ENCODE peak calls at places on chromosomes 5 and 9, in six cellular contexts. W is stomach; R is CD8-positive, alpha-beta T cell; L is GM23248; P is psoas muscle; A is endothelial cell of umbilical vein. F is an unnamed sample.

GRCh38 chr5:94908889-94909480 is 290.5 kb downstream of the SLF1 start:
- DNase-seq in W (no peak), R (no peak), L (peak; percentile 55), P (no peak), A (peak; percentile 46), F (peak; percentile 31)

GRCh38 chr9:111648066-111648465 is 13.3 kb upstream of the GNG10 start:
- DNase-seq in W (no peak), R (no peak), L (no peak), P (no peak), A (no peak), F (no peak)

GRCh38 chr5:83577036-83577636 is 105.6 kb downstream of the VCAN start:
- DNase-seq in W (peak; percentile 81), R (no peak), L (no peak), P (no peak), A (peak; percentile 95), F (peak; percentile 65)

GRCh38 chr5:67244345-67244793 is 47.8 kb upstream of the CD180 start:
- DNase-seq in W (no peak), R (no peak), L (no peak), P (no peak), A (peak; percentile 91), F (no peak)

GRCh38 chr5:169009171-169009570 is 291.8 kb downstream of the SLIT3 start:
- DNase-seq in W (no peak), R (no peak), L (peak; percentile 72), P (no peak), A (no peak), F (no peak)

GRCh38 chr9:129776938-129777768 is 24.3 kb upstream of the PTGES start:
- DNase-seq in W (peak; percentile 86), R (peak; percentile 18), L (peak; percentile 100), P (peak; percentile 96), A (peak; percentile 78), F (peak; percentile 22)

GRCh38 chr5:40198736-40199135 is 481.0 kb upstream of the PTGER4 start:
- DNase-seq in W (no peak), R (no peak), L (peak; percentile 19), P (no peak), A (peak; percentile 87), F (no peak)

GRCh38 chr5:181163487-181164075 is 16.2 kb downstream of the OR2V2 start:
- DNase-seq in W (no peak), R (no peak), L (no peak), P (no peak), A (no peak), F (no peak)

GRCh38 chr5:120901199-120901598 is 437.1 kb downstream of the PRR16 start:
- DNase-seq in W (no peak), R (no peak), L (peak; percentile 22), P (no peak), A (no peak), F (no peak)

GRCh38 chr5:69509212-69509611 is 16.6 kb downstream of the OCLN start:
- DNase-seq in W (no peak), R (no peak), L (no peak), P (no peak), A (no peak), F (no peak)

GRCh38 chr9:89844535-89844934 is 239.7 kb downstream of the GADD45G start:
- DNase-seq in W (peak; percentile 64), R (no peak), L (no peak), P (no peak), A (no peak), F (peak; percentile 9)

GRCh38 chr5:518721-519120 is 5.5 kb downstream of the SLC9A3 start:
- DNase-seq in W (no peak), R (no peak), L (no peak), P (no peak), A (no peak), F (peak; percentile 98)

GRCh38 chr5:135307143-135307903 is 91.7 kb downstream of the MACROH2A1 start:
- DNase-seq in W (no peak), R (no peak), L (no peak), P (no peak), A (no peak), F (no peak)

GRCh38 chr9:17531642-17532254 is 47.1 kb upstream of the SH3GL2 start:
- DNase-seq in W (peak; percentile 61), R (no peak), L (peak; percentile 74), P (no peak), A (peak; percentile 53), F (peak; percentile 19)

GRCh38 chr5:113266913-113267227 is 167.9 kb downstream of the TSSK1B start:
- DNase-seq in W (no peak), R (no peak), L (no peak), P (no peak), A (no peak), F (no peak)
- H3K4me1 ChIP-seq in W (peaks cover 29% of the 10 kb centered on the region), R (peaks cover 6% of the 10 kb centered on the region), L (peaks cover 22% of the 10 kb centered on the region), P (no peaks in the 10 kb centered on the region), A (peaks cover 30% of the 10 kb centered on the region), F (no peaks in the 10 kb centered on the region)

GRCh38 chr5:178899289-178899688 is 3.6 kb downstream of the ZFP2 start:
- DNase-seq in W (no peak), R (no peak), L (peak; percentile 3), P (no peak), A (no peak), F (no peak)

GRCh38 chr5:178902849-178903248 is 7.1 kb downstream of the ZFP2 start:
- DNase-seq in W (no peak), R (no peak), L (peak; percentile 31), P (no peak), A (no peak), F (no peak)
- H3K9me3 ChIP-seq in W (peaks cover 22% of the 10 kb centered on the region), R (no peaks in the 10 kb centered on the region), L (peaks cover 4% of the 10 kb centered on the region), P (peaks cover 5% of the 10 kb centered on the region), A (peaks cover 2% of the 10 kb centered on the region), F (peaks cover 3% of the 10 kb centered on the region)

GRCh38 chr5:158992104-158992740 is 107.5 kb downstream of the EBF1 start:
- DNase-seq in W (no peak), R (no peak), L (peak; percentile 14), P (no peak), A (peak; percentile 13), F (no peak)
- H3K27ac ChIP-seq in W (peak overlapping the region; percentile 1), R (no peak overlapping the region), L (no peak overlapping the region), P (no peak overlapping the region), A (no peak overlapping the region), F (no peak overlapping the region)

DNA sequence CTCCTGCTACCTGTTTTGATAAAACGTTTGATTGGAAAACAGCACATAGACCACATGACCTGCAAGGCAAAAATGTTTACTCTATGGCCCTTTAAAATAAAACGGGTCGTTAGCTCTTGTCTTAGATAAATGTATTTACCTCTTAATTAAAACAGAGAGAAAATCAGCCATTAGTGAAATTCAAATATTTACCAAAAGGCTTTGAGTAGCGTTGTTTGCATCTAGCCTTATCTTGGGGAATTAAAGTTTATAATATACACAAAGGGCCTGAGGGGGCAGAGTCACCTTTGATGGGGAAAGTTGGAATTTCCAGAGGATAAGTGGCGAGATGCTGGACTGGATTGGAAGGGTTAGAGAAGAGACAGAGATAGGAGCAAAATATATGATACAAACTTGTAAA is 111.3 kb downstream of the FBXO4 start:
- DNase-seq in W (no peak), R (no peak), L (no peak), P (no peak), A (no peak), F (no peak)
- H3K4me1 ChIP-seq in W (peaks cover 14% of the 10 kb centered on the region), R (no peaks in the 10 kb centered on the region), L (no peaks in the 10 kb centered on the region), P (no peaks in the 10 kb centered on the region), A (no peaks in the 10 kb centered on the region), F (no peaks in the 10 kb centered on the region)

DNA sequence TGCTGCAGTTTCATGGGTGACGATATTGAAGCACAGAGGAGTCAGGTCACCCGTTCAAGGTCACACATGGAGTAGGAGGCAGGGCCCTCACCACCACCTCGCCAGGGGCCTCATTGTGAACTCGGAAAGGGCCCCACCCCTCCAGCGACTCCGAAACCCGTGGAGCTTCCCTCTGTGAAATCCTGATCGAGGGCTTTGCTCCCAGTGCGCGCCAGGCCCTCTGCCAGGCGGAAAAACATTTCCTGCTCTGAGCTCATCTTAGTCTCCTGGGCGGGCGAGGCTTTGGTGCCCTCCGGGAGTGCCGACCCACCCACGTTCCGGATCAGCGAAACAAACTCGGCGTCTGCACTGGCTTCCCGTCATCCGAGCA is 75.0 kb upstream of the FCN1 start:
- DNase-seq in W (no peak), R (no peak), L (peak; percentile 79), P (peak; percentile 37), A (no peak), F (no peak)
- H3K9me3 ChIP-seq in W (peaks cover 4% of the 10 kb centered on the region), R (no peaks in the 10 kb centered on the region), L (no peaks in the 10 kb centered on the region), P (no peaks in the 10 kb centered on the region), A (no peaks in the 10 kb centered on the region), F (no peaks in the 10 kb centered on the region)

GRCh38 chr9:81416476-81417298 is 272.7 kb downstream of the TLE1 start:
- DNase-seq in W (no peak), R (no peak), L (no peak), P (no peak), A (no peak), F (no peak)
- H3K27ac ChIP-seq in W (peak overlapping the region; percentile 61), R (no peak overlapping the region), L (no peak overlapping the region), P (peak overlapping the region; percentile 81), A (no peak overlapping the region), F (no peak overlapping the region)

GRCh38 chr9:124261787-124262595 is 4.2 kb downstream of the NEK6 start:
- DNase-seq in W (no peak), R (no peak), L (peak; percentile 65), P (no peak), A (peak; percentile 16), F (no peak)
- H3K4me1 ChIP-seq in W (peaks cover 86% of the 10 kb centered on the region), R (no peaks in the 10 kb centered on the region), L (peaks cover 62% of the 10 kb centered on the region), P (peaks cover 40% of the 10 kb centered on the region), A (peaks cover 62% of the 10 kb centered on the region), F (peaks cover 3% of the 10 kb centered on the region)

GRCh38 chr9:31243386-31243785 is 1141.1 kb upstream of the ACO1 start:
- DNase-seq in W (no peak), R (no peak), L (no peak), P (no peak), A (no peak), F (no peak)
- H3K9me3 ChIP-seq in W (no peaks in the 10 kb centered on the region), R (no peaks in the 10 kb centered on the region), L (no peaks in the 10 kb centered on the region), P (no peaks in the 10 kb centered on the region), A (no peaks in the 10 kb centered on the region), F (no peaks in the 10 kb centered on the region)

GRCh38 chr5:80958611-80959010 is 1.6 kb upstream of the RASGRF2 start:
- DNase-seq in W (no peak), R (no peak), L (no peak), P (no peak), A (no peak), F (no peak)
- H3K27ac ChIP-seq in W (no peak overlapping the region), R (peak overlapping the region; percentile 22), L (no peak overlapping the region), P (no peak overlapping the region), A (no peak overlapping the region), F (no peak overlapping the region)